ENCODE peak calls at places on chromosomes 11 and 22, in nine cellular contexts. One of them, this sample, is unnamed.

GRCh38 chr11:121298770-121299169 is 6.2 kb downstream of the SC5D start:
- DNase-seq in left ventricle myocardium inferior: no peak
- DNase-seq in ascending aorta: no peak
- DNase-seq in fibroblast of lung: no peak
- DNase-seq in neural progenitor cell: no peak
- DNase-seq in choroid plexus epithelial cell: peak
- DNase-seq in Calu3: no peak
- DNase-seq in fibroblast of mammary gland: peak
- DNase-seq in upper lobe of left lung: no peak
- DNase-seq in this sample: no peak

GRCh38 chr11:3849297-3849874 is 6.1 kb upstream of the STIM1 start:
- DNase-seq in left ventricle myocardium inferior: no peak
- DNase-seq in ascending aorta: no peak
- DNase-seq in fibroblast of lung: no peak
- DNase-seq in neural progenitor cell: peak
- DNase-seq in choroid plexus epithelial cell: peak
- DNase-seq in Calu3: peak
- DNase-seq in fibroblast of mammary gland: peak
- DNase-seq in upper lobe of left lung: no peak
- DNase-seq in this sample: no peak

GRCh38 chr11:76215946-76216345 is 9.6 kb upstream of the WNT11 start:
- DNase-seq in left ventricle myocardium inferior: peak
- DNase-seq in ascending aorta: no peak
- DNase-seq in fibroblast of lung: peak
- DNase-seq in neural progenitor cell: no peak
- DNase-seq in choroid plexus epithelial cell: no peak
- DNase-seq in Calu3: no peak
- DNase-seq in fibroblast of mammary gland: peak
- DNase-seq in upper lobe of left lung: no peak
- DNase-seq in this sample: no peak

GRCh38 chr11:128338806-128339205 is 248.6 kb downstream of the ETS1 start:
- DNase-seq in left ventricle myocardium inferior: no peak
- DNase-seq in ascending aorta: no peak
- DNase-seq in fibroblast of lung: peak
- DNase-seq in neural progenitor cell: no peak
- DNase-seq in choroid plexus epithelial cell: no peak
- DNase-seq in Calu3: no peak
- DNase-seq in fibroblast of mammary gland: no peak
- DNase-seq in upper lobe of left lung: no peak
- DNase-seq in this sample: no peak

GRCh38 chr11:12460441-12460840 is 83.1 kb downstream of the PARVA start:
- DNase-seq in left ventricle myocardium inferior: no peak
- DNase-seq in ascending aorta: no peak
- DNase-seq in fibroblast of lung: peak
- DNase-seq in neural progenitor cell: peak
- DNase-seq in choroid plexus epithelial cell: peak
- DNase-seq in Calu3: no peak
- DNase-seq in fibroblast of mammary gland: no peak
- DNase-seq in upper lobe of left lung: no peak
- DNase-seq in this sample: no peak

GRCh38 chr11:2586793-2587131 is 113.0 kb downstream of the KCNQ1OT1 start:
- DNase-seq in left ventricle myocardium inferior: no peak
- DNase-seq in ascending aorta: no peak
- DNase-seq in fibroblast of lung: no peak
- DNase-seq in neural progenitor cell: no peak
- DNase-seq in choroid plexus epithelial cell: no peak
- DNase-seq in Calu3: no peak
- DNase-seq in fibroblast of mammary gland: no peak
- DNase-seq in upper lobe of left lung: no peak
- DNase-seq in this sample: no peak

GRCh38 chr22:41175546-41175945 is 29.6 kb upstream of the L3MBTL2 start:
- DNase-seq in left ventricle myocardium inferior: no peak
- DNase-seq in ascending aorta: no peak
- DNase-seq in fibroblast of lung: no peak
- DNase-seq in neural progenitor cell: no peak
- DNase-seq in choroid plexus epithelial cell: no peak
- DNase-seq in Calu3: no peak
- DNase-seq in fibroblast of mammary gland: no peak
- DNase-seq in upper lobe of left lung: no peak
- DNase-seq in this sample: no peak

GRCh38 chr11:14184548-14184947 is 174.4 kb downstream of the RRAS2 start:
- DNase-seq in left ventricle myocardium inferior: no peak
- DNase-seq in ascending aorta: no peak
- DNase-seq in fibroblast of lung: peak
- DNase-seq in neural progenitor cell: no peak
- DNase-seq in choroid plexus epithelial cell: no peak
- DNase-seq in Calu3: no peak
- DNase-seq in fibroblast of mammary gland: peak
- DNase-seq in upper lobe of left lung: no peak
- DNase-seq in this sample: no peak

GRCh38 chr11:83257638-83258229 is 28.4 kb downstream of the CCDC90B start:
- DNase-seq in left ventricle myocardium inferior: no peak
- DNase-seq in ascending aorta: no peak
- DNase-seq in fibroblast of lung: peak
- DNase-seq in neural progenitor cell: no peak
- DNase-seq in choroid plexus epithelial cell: peak
- DNase-seq in Calu3: peak
- DNase-seq in fibroblast of mammary gland: peak
- DNase-seq in upper lobe of left lung: no peak
- DNase-seq in this sample: no peak

GRCh38 chr11:122101625-122102291 is 14.3 kb downstream of the BLID start:
- DNase-seq in left ventricle myocardium inferior: peak
- DNase-seq in ascending aorta: no peak
- DNase-seq in fibroblast of lung: peak
- DNase-seq in neural progenitor cell: peak
- DNase-seq in choroid plexus epithelial cell: peak
- DNase-seq in Calu3: no peak
- DNase-seq in fibroblast of mammary gland: peak
- DNase-seq in upper lobe of left lung: peak
- DNase-seq in this sample: peak

GRCh38 chr11:56688554-56688953 is 10.3 kb upstream of the OR9G1 start:
- DNase-seq in left ventricle myocardium inferior: no peak
- DNase-seq in ascending aorta: no peak
- DNase-seq in fibroblast of lung: no peak
- DNase-seq in neural progenitor cell: no peak
- DNase-seq in choroid plexus epithelial cell: no peak
- DNase-seq in Calu3: no peak
- DNase-seq in fibroblast of mammary gland: no peak
- DNase-seq in upper lobe of left lung: no peak
- DNase-seq in this sample: no peak

GRCh38 chr22:26214466-26214865 is 45.2 kb downstream of the SEZ6L start:
- DNase-seq in left ventricle myocardium inferior: no peak
- DNase-seq in ascending aorta: no peak
- DNase-seq in fibroblast of lung: no peak
- DNase-seq in neural progenitor cell: no peak
- DNase-seq in choroid plexus epithelial cell: no peak
- DNase-seq in Calu3: no peak
- DNase-seq in fibroblast of mammary gland: no peak
- DNase-seq in upper lobe of left lung: no peak
- DNase-seq in this sample: no peak

GRCh38 chr11:2885017-2885675 is 429 bp downstream of the CDKN1C start:
- DNase-seq in left ventricle myocardium inferior: peak
- DNase-seq in ascending aorta: no peak
- DNase-seq in fibroblast of lung: peak
- DNase-seq in neural progenitor cell: peak
- DNase-seq in choroid plexus epithelial cell: peak
- DNase-seq in Calu3: peak
- DNase-seq in fibroblast of mammary gland: peak
- DNase-seq in upper lobe of left lung: peak
- DNase-seq in this sample: no peak

GRCh38 chr11:7549681-7550080 is 35.9 kb downstream of the PPFIBP2 start:
- DNase-seq in left ventricle myocardium inferior: no peak
- DNase-seq in ascending aorta: no peak
- DNase-seq in fibroblast of lung: no peak
- DNase-seq in neural progenitor cell: no peak
- DNase-seq in choroid plexus epithelial cell: no peak
- DNase-seq in Calu3: no peak
- DNase-seq in fibroblast of mammary gland: no peak
- DNase-seq in upper lobe of left lung: no peak
- DNase-seq in this sample: no peak

GRCh38 chr11:7546324-7546791 is 32.6 kb downstream of the PPFIBP2 start:
- DNase-seq in left ventricle myocardium inferior: no peak
- DNase-seq in ascending aorta: no peak
- DNase-seq in fibroblast of lung: no peak
- DNase-seq in neural progenitor cell: no peak
- DNase-seq in choroid plexus epithelial cell: no peak
- DNase-seq in Calu3: no peak
- DNase-seq in fibroblast of mammary gland: peak
- DNase-seq in upper lobe of left lung: no peak
- DNase-seq in this sample: no peak

GRCh38 chr11:7547091-7547490 is 33.3 kb downstream of the PPFIBP2 start:
- DNase-seq in left ventricle myocardium inferior: no peak
- DNase-seq in ascending aorta: no peak
- DNase-seq in fibroblast of lung: no peak
- DNase-seq in neural progenitor cell: no peak
- DNase-seq in choroid plexus epithelial cell: no peak
- DNase-seq in Calu3: no peak
- DNase-seq in fibroblast of mammary gland: no peak
- DNase-seq in upper lobe of left lung: no peak
- DNase-seq in this sample: no peak

GRCh38 chr11:7547687-7548086 is 33.9 kb downstream of the PPFIBP2 start:
- DNase-seq in left ventricle myocardium inferior: no peak
- DNase-seq in ascending aorta: no peak
- DNase-seq in fibroblast of lung: no peak
- DNase-seq in neural progenitor cell: no peak
- DNase-seq in choroid plexus epithelial cell: no peak
- DNase-seq in Calu3: no peak
- DNase-seq in fibroblast of mammary gland: no peak
- DNase-seq in upper lobe of left lung: no peak
- DNase-seq in this sample: no peak

GRCh38 chr11:7548659-7549283 is 35.0 kb downstream of the PPFIBP2 start:
- DNase-seq in left ventricle myocardium inferior: no peak
- DNase-seq in ascending aorta: no peak
- DNase-seq in fibroblast of lung: no peak
- DNase-seq in neural progenitor cell: peak
- DNase-seq in choroid plexus epithelial cell: no peak
- DNase-seq in Calu3: peak
- DNase-seq in fibroblast of mammary gland: no peak
- DNase-seq in upper lobe of left lung: no peak
- DNase-seq in this sample: no peak
- TF ChIP-seq CTCF in left ventricle myocardium inferior: peak
- TF ChIP-seq CTCF in ascending aorta: no peak
- TF ChIP-seq CTCF in fibroblast of lung: no peak
- TF ChIP-seq CTCF in neural progenitor cell: peak
- TF ChIP-seq CTCF in choroid plexus epithelial cell: peak
- TF ChIP-seq CTCF in Calu3: peak
- TF ChIP-seq CTCF in fibroblast of mammary gland: no peak
- TF ChIP-seq CTCF in upper lobe of left lung: no peak
- TF ChIP-seq CTCF in this sample: no peak

GRCh38 chr11:72456651-72457050 is 22.3 kb upstream of the CLPB start:
- DNase-seq in left ventricle myocardium inferior: no peak
- DNase-seq in ascending aorta: no peak
- DNase-seq in fibroblast of lung: no peak
- DNase-seq in neural progenitor cell: no peak
- DNase-seq in choroid plexus epithelial cell: no peak
- DNase-seq in Calu3: no peak
- DNase-seq in fibroblast of mammary gland: no peak
- DNase-seq in upper lobe of left lung: no peak
- DNase-seq in this sample: no peak

GRCh38 chr11:72451836-72452376 is 17.6 kb upstream of the CLPB start:
- DNase-seq in left ventricle myocardium inferior: no peak
- DNase-seq in ascending aorta: no peak
- DNase-seq in fibroblast of lung: no peak
- DNase-seq in neural progenitor cell: no peak
- DNase-seq in choroid plexus epithelial cell: no peak
- DNase-seq in Calu3: no peak
- DNase-seq in fibroblast of mammary gland: no peak
- DNase-seq in upper lobe of left lung: peak
- DNase-seq in this sample: no peak

GRCh38 chr11:72460091-72460647 is 25.8 kb upstream of the CLPB start:
- DNase-seq in left ventricle myocardium inferior: no peak
- DNase-seq in ascending aorta: no peak
- DNase-seq in fibroblast of lung: no peak
- DNase-seq in neural progenitor cell: no peak
- DNase-seq in choroid plexus epithelial cell: no peak
- DNase-seq in Calu3: no peak
- DNase-seq in fibroblast of mammary gland: no peak
- DNase-seq in upper lobe of left lung: no peak
- DNase-seq in this sample: no peak

DNA sequence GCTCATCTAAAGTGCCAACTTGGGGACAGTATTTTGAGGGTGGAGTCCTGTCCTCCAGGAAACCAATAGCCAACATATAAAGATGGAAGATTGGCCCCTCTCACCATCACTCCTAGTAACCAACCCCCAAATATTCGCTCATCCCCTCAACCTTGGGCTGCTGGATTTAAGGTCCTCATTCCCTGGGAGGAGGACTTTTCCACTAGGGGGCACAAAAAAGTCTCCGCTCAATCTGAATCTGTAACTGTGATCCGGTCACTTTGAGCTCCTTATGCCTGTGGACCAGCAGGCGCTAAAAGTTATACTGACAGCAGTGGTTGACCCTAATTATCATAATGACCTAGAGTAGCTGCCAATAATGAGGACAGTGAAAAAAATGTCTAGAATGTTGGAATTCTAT is 20.5 kb upstream of the CLPB start:
- DNase-seq in left ventricle myocardium inferior: no peak
- DNase-seq in ascending aorta: no peak
- DNase-seq in fibroblast of lung: no peak
- DNase-seq in neural progenitor cell: peak
- DNase-seq in choroid plexus epithelial cell: no peak
- DNase-seq in Calu3: no peak
- DNase-seq in fibroblast of mammary gland: no peak
- DNase-seq in upper lobe of left lung: no peak
- DNase-seq in this sample: no peak
- TF ChIP-seq CTCF in left ventricle myocardium inferior: no peak
- TF ChIP-seq CTCF in ascending aorta: no peak
- TF ChIP-seq CTCF in fibroblast of lung: no peak
- TF ChIP-seq CTCF in neural progenitor cell: peak
- TF ChIP-seq CTCF in choroid plexus epithelial cell: peak
- TF ChIP-seq CTCF in Calu3: no peak
- TF ChIP-seq CTCF in fibroblast of mammary gland: peak
- TF ChIP-seq CTCF in upper lobe of left lung: no peak
- TF ChIP-seq CTCF in this sample: no peak

GRCh38 chr22:21000215-21000986 is 1.5 kb downstream of the THAP7 start:
- DNase-seq in left ventricle myocardium inferior: no peak
- DNase-seq in ascending aorta: no peak
- DNase-seq in fibroblast of lung: peak
- DNase-seq in neural progenitor cell: no peak
- DNase-seq in choroid plexus epithelial cell: peak
- DNase-seq in Calu3: no peak
- DNase-seq in fibroblast of mammary gland: no peak
- DNase-seq in upper lobe of left lung: no peak
- DNase-seq in this sample: no peak
- TF ChIP-seq CTCF in left ventricle myocardium inferior: no peak
- TF ChIP-seq CTCF in ascending aorta: no peak
- TF ChIP-seq CTCF in fibroblast of lung: no peak
- TF ChIP-seq CTCF in neural progenitor cell: no peak
- TF ChIP-seq CTCF in choroid plexus epithelial cell: peak
- TF ChIP-seq CTCF in Calu3: no peak
- TF ChIP-seq CTCF in fibroblast of mammary gland: no peak
- TF ChIP-seq CTCF in upper lobe of left lung: no peak
- TF ChIP-seq CTCF in this sample: no peak

DNA sequence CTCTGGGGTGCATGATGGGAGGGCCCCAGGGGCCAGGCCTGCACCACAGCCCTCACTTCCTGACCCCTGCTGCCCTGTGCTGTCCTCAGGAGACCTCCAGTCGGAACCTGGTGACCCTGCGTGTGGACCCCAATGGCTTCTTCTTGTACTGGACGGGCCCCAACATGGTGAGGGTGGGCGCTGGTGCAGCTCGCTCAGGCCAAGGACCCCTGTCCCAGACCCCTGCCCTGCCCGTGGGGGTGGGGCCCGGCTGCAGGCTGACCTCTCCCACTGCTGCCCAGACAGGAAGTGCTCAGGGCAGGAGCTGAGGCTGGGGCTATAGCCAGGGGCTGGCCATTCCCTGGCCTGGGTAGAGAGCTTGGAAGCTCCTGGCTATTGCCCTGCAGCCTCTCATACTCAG is 3.0 kb downstream of the PLCB3 start:
- DNase-seq in left ventricle myocardium inferior: no peak
- DNase-seq in ascending aorta: no peak
- DNase-seq in fibroblast of lung: no peak
- DNase-seq in neural progenitor cell: no peak
- DNase-seq in choroid plexus epithelial cell: no peak
- DNase-seq in Calu3: no peak
- DNase-seq in fibroblast of mammary gland: no peak
- DNase-seq in upper lobe of left lung: no peak
- DNase-seq in this sample: no peak
- TF ChIP-seq CTCF in left ventricle myocardium inferior: no peak
- TF ChIP-seq CTCF in ascending aorta: no peak
- TF ChIP-seq CTCF in fibroblast of lung: no peak
- TF ChIP-seq CTCF in neural progenitor cell: no peak
- TF ChIP-seq CTCF in choroid plexus epithelial cell: no peak
- TF ChIP-seq CTCF in Calu3: no peak
- TF ChIP-seq CTCF in fibroblast of mammary gland: no peak
- TF ChIP-seq CTCF in upper lobe of left lung: no peak
- TF ChIP-seq CTCF in this sample: no peak

This sample was measured in mesothelial cell of epicardium.